ENCODE peak calls at places on chromosomes 2 and 18, in eight cellular contexts. V is activated T-cell treated with anti-CD3 and anti-CD28 coated beads for 1 hour, M is erythroblast, S is left cardiac atrium, T is astrocyte of the hippocampus, O is SJSA1, N is fibroblast of the conjunctiva, G is cerebellum. U is an unnamed sample.

GRCh38 chr2:66024396-66024795 is 410.5 kb upstream of the MEIS1 start:
- DNase-seq in S (no peak), T (no peak), G (no peak), N (no peak), V (no peak), O (no peak), M (no peak), U (no peak)

GRCh38 chr2:11551569-11552259 is 17.9 kb downstream of the GREB1 start:
- DNase-seq in S (no peak), M (no peak), T (no peak), V (no peak), G (no peak), N (no peak), O (no peak), U (no peak)

GRCh38 chr2:14451312-14451711 is 181.2 kb upstream of the LRATD1 start:
- DNase-seq in G (no peak), S (no peak), O (no peak), M (no peak), N (no peak), V (no peak), T (no peak), U (no peak)

GRCh38 chr2:241224068-241224850 is 35.8 kb downstream of the ANO7 start:
- DNase-seq in V (no peak), T (peak), S (peak), M (no peak), G (no peak), O (no peak), N (peak), U (no peak)

GRCh38 chr2:70923378-70924015 is 12.2 kb upstream of the ATP6V1B1 start:
- DNase-seq in O (no peak), T (no peak), N (no peak), M (no peak), V (no peak), G (no peak), S (no peak), U (no peak)

GRCh38 chr2:163774862-163775261 is 39.1 kb upstream of the FIGN start:
- DNase-seq in O (peak), T (peak), G (no peak), M (no peak), V (no peak), S (no peak), N (peak), U (peak)

GRCh38 chr18:3525870-3526420 is 76.0 kb downstream of the TGIF1 start:
- DNase-seq in M (no peak), G (peak), N (no peak), V (peak), S (no peak), O (no peak), T (peak), U (no peak)

GRCh38 chr2:29225814-29226213 is 110.6 kb downstream of the CLIP4 start:
- DNase-seq in O (no peak), N (no peak), V (no peak), T (no peak), M (no peak), S (no peak), G (no peak), U (no peak)

GRCh38 chr2:67574230-67574629 is 177.1 kb downstream of the ETAA1 start:
- DNase-seq in S (no peak), V (no peak), O (peak), G (no peak), T (peak), M (no peak), N (no peak), U (no peak)

GRCh38 chr2:219010162-219010756 is 17.0 kb upstream of the CRYBA2 start:
- DNase-seq in G (peak), M (no peak), O (no peak), T (no peak), N (no peak), V (no peak), S (no peak), U (no peak)

GRCh38 chr18:57843403-57843802 is 40.3 kb upstream of the ATP8B1 start:
- DNase-seq in N (no peak), S (no peak), M (no peak), T (no peak), V (no peak), O (no peak), G (no peak), U (no peak)

GRCh38 chr2:160229591-160229990 is 29.5 kb upstream of the ITGB6 start:
- DNase-seq in M (no peak), V (no peak), T (peak), G (no peak), N (no peak), S (no peak), O (peak), U (no peak)

GRCh38 chr18:33735428-33735827 is 157.4 kb downstream of the ASXL3 start:
- DNase-seq in N (no peak), S (no peak), T (no peak), O (no peak), G (no peak), V (no peak), M (peak), U (no peak)

GRCh38 chr2:42849311-42849710 is 56.9 kb upstream of the HAAO start:
- DNase-seq in S (no peak), M (no peak), T (no peak), G (no peak), O (no peak), N (no peak), V (no peak), U (no peak)

U was measured in SW 1271.